ENCODE peak calls at places on chromosomes 12 and 14, in seven cellular contexts. One of them, this sample, is unnamed.

GRCh38 chr12:11893998-11894397 is 176.7 kb upstream of the BCL2L14 start:
- DNase-seq in A549: no peak
- DNase-seq in uterus: no peak
- DNase-seq in neural crest cell: no peak
- DNase-seq in fibroblast of mammary gland: no peak
- DNase-seq in cardiac fibroblast: no peak
- DNase-seq in tibial nerve: no peak
- DNase-seq in this sample: no peak

GRCh38 chr14:96581902-96582640 is 79.9 kb downstream of the PAPOLA start:
- DNase-seq in A549: no peak
- DNase-seq in uterus: no peak
- DNase-seq in neural crest cell: no peak
- DNase-seq in fibroblast of mammary gland: no peak
- DNase-seq in cardiac fibroblast: no peak
- DNase-seq in tibial nerve: no peak
- DNase-seq in this sample: no peak

GRCh38 chr14:101009531-101009930 is 106.0 kb upstream of the RTL1 start:
- DNase-seq in A549: no peak
- DNase-seq in uterus: peak
- DNase-seq in neural crest cell: no peak
- DNase-seq in fibroblast of mammary gland: no peak
- DNase-seq in cardiac fibroblast: no peak
- DNase-seq in tibial nerve: no peak
- DNase-seq in this sample: no peak

GRCh38 chr14:48983355-48983888 is 602.8 kb downstream of the RPS29 start:
- DNase-seq in A549: no peak
- DNase-seq in uterus: no peak
- DNase-seq in neural crest cell: no peak
- DNase-seq in fibroblast of mammary gland: no peak
- DNase-seq in cardiac fibroblast: no peak
- DNase-seq in tibial nerve: no peak
- DNase-seq in this sample: no peak

GRCh38 chr14:101495827-101496778 is 65.2 kb upstream of the DIO3 start:
- DNase-seq in A549: no peak
- DNase-seq in uterus: peak
- DNase-seq in neural crest cell: no peak
- DNase-seq in fibroblast of mammary gland: no peak
- DNase-seq in cardiac fibroblast: no peak
- DNase-seq in tibial nerve: no peak
- DNase-seq in this sample: no peak

GRCh38 chr12:66447643-66448042 is 145.3 kb downstream of the HELB start:
- DNase-seq in A549: no peak
- DNase-seq in uterus: no peak
- DNase-seq in neural crest cell: no peak
- DNase-seq in fibroblast of mammary gland: no peak
- DNase-seq in cardiac fibroblast: no peak
- DNase-seq in tibial nerve: no peak
- DNase-seq in this sample: no peak

GRCh38 chr12:75641031-75641780 is 129.8 kb upstream of the KRR1 start:
- DNase-seq in A549: peak
- DNase-seq in uterus: no peak
- DNase-seq in neural crest cell: no peak
- DNase-seq in fibroblast of mammary gland: peak
- DNase-seq in cardiac fibroblast: peak
- DNase-seq in tibial nerve: no peak
- DNase-seq in this sample: peak

GRCh38 chr12:43872396-43872795 is 36.5 kb downstream of the TMEM117 start:
- DNase-seq in A549: no peak
- DNase-seq in uterus: no peak
- DNase-seq in neural crest cell: no peak
- DNase-seq in fibroblast of mammary gland: no peak
- DNase-seq in cardiac fibroblast: no peak
- DNase-seq in tibial nerve: no peak
- DNase-seq in this sample: no peak

GRCh38 chr14:56202256-56202655 is 84.0 kb downstream of the PELI2 start:
- DNase-seq in A549: no peak
- DNase-seq in uterus: no peak
- DNase-seq in neural crest cell: no peak
- DNase-seq in fibroblast of mammary gland: no peak
- DNase-seq in cardiac fibroblast: no peak
- DNase-seq in tibial nerve: no peak
- DNase-seq in this sample: no peak

GRCh38 chr12:114692558-114693531 is 8.9 kb upstream of the TBX3 start:
- DNase-seq in A549: no peak
- DNase-seq in uterus: peak
- DNase-seq in neural crest cell: no peak
- DNase-seq in fibroblast of mammary gland: no peak
- DNase-seq in cardiac fibroblast: peak
- DNase-seq in tibial nerve: no peak
- DNase-seq in this sample: peak

GRCh38 chr12:62739266-62739831 is 195.6 kb downstream of the PPM1H start:
- DNase-seq in A549: no peak
- DNase-seq in uterus: no peak
- DNase-seq in neural crest cell: no peak
- DNase-seq in fibroblast of mammary gland: no peak
- DNase-seq in cardiac fibroblast: no peak
- DNase-seq in tibial nerve: no peak
- DNase-seq in this sample: no peak

GRCh38 chr12:24776856-24777255 is 172.0 kb downstream of the BCAT1 start:
- DNase-seq in A549: no peak
- DNase-seq in uterus: no peak
- DNase-seq in neural crest cell: no peak
- DNase-seq in fibroblast of mammary gland: no peak
- DNase-seq in cardiac fibroblast: peak
- DNase-seq in tibial nerve: no peak
- DNase-seq in this sample: no peak

DNA sequence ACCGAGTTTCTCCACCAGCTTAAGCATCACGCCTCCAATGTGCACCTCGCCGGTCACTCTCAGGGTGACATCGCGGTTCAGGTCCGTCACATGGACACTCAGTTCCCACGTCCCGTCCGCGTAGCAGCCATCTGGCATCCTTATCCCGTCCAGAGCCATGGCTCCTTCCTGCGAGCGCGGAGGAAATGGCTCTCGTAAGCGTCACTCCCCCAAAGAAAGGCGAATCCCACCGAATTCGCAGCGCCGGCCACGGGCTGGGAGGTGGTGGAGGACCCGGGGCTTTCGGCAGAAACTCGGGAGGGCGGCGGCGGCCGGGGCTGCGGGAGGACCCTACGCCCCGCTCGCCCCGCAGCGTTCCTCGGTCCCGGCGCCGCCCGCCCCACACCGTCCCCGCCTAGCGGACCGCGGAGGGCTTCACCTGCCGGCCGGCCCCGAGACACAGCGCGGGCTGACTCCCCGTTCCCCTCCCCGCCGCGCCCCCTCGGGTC is 396 bp downstream of the FERMT2 start:
- DNase-seq in A549: peak
- DNase-seq in uterus: peak
- DNase-seq in neural crest cell: peak
- DNase-seq in fibroblast of mammary gland: peak
- DNase-seq in cardiac fibroblast: peak
- DNase-seq in tibial nerve: peak
- DNase-seq in this sample: peak
- TF ChIP-seq CTCF in A549: no peak
- TF ChIP-seq CTCF in uterus: no peak
- TF ChIP-seq CTCF in neural crest cell: peak
- TF ChIP-seq CTCF in fibroblast of mammary gland: no peak
- TF ChIP-seq CTCF in cardiac fibroblast: no peak
- TF ChIP-seq CTCF in tibial nerve: peak
- TF ChIP-seq CTCF in this sample: no peak

GRCh38 chr14:106377432-106377831 is 851.0 kb downstream of the TMEM121 start:
- DNase-seq in A549: no peak
- DNase-seq in uterus: no peak
- DNase-seq in neural crest cell: no peak
- DNase-seq in fibroblast of mammary gland: no peak
- DNase-seq in cardiac fibroblast: no peak
- DNase-seq in tibial nerve: no peak
- DNase-seq in this sample: no peak

GRCh38 chr14:106378191-106378590 is 851.8 kb downstream of the TMEM121 start:
- DNase-seq in A549: no peak
- DNase-seq in uterus: no peak
- DNase-seq in neural crest cell: no peak
- DNase-seq in fibroblast of mammary gland: no peak
- DNase-seq in cardiac fibroblast: no peak
- DNase-seq in tibial nerve: no peak
- DNase-seq in this sample: no peak

DNA sequence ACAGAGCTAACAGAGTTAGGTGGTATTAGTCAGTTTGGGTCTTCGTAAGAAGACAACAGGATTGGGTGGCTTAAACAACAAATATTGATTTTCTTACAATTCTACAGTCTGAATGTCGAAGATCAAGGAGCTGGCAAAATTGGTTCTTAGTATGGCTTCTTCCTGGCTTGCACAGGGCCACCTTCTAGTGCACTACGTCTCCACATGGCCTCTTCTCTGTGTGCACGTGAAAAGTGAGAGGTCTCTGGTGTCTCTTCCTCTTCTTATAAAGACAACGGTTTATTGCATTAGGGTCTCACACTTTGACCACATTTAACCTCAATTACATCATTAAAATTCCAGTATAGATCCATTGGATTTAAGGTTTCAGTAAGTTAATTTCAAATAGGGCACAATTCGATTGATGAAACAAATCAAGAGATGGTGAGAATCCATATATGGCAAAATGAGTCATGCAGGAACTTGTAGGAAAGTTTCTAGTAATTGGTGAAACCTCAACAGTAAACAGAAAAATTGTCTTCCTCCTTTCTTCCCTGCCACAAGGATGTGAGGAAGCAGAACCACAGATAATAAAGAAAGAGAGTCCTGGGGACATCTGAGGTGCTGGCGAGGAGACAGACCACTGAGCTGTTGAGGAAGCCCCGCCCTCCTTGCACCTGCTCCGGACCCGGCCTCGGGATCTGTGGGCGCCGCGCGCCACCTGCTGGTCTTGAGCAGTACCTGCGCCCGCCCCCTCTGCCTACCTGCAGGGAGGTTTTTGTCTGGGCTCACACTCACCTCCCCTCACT is 846.7 kb downstream of the TMEM121 start:
- DNase-seq in A549: peak
- DNase-seq in uterus: no peak
- DNase-seq in neural crest cell: no peak
- DNase-seq in fibroblast of mammary gland: no peak
- DNase-seq in cardiac fibroblast: peak
- DNase-seq in tibial nerve: peak
- DNase-seq in this sample: peak
- TF ChIP-seq CTCF in A549: peak
- TF ChIP-seq CTCF in uterus: no peak
- TF ChIP-seq CTCF in neural crest cell: peak
- TF ChIP-seq CTCF in fibroblast of mammary gland: peak
- TF ChIP-seq CTCF in cardiac fibroblast: peak
- TF ChIP-seq CTCF in tibial nerve: no peak
- TF ChIP-seq CTCF in this sample: peak

DNA sequence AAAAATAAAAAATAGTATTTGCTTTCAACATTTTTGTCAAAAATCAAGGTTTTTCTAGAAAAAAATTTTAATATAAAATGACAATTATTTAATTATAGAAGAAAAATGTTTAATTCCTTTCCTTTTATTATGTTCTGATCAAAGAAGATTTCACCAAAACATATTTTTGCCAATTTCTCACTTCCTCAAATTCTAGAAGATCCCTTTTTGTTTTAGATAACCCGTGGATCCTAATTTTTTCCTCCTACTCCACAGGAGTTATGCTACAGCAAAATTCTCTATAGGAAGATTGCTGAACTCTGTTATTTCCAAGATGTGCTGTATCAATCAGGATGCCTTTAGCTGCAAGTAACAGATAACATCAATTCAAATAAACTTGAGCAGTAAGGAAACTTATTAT is 3.7 kb upstream of the SNX6 start:
- DNase-seq in A549: no peak
- DNase-seq in uterus: no peak
- DNase-seq in neural crest cell: no peak
- DNase-seq in fibroblast of mammary gland: no peak
- DNase-seq in cardiac fibroblast: no peak
- DNase-seq in tibial nerve: no peak
- DNase-seq in this sample: no peak
- TF ChIP-seq CTCF in A549: no peak
- TF ChIP-seq CTCF in uterus: no peak
- TF ChIP-seq CTCF in neural crest cell: no peak
- TF ChIP-seq CTCF in fibroblast of mammary gland: no peak
- TF ChIP-seq CTCF in cardiac fibroblast: no peak
- TF ChIP-seq CTCF in tibial nerve: no peak
- TF ChIP-seq CTCF in this sample: no peak

DNA sequence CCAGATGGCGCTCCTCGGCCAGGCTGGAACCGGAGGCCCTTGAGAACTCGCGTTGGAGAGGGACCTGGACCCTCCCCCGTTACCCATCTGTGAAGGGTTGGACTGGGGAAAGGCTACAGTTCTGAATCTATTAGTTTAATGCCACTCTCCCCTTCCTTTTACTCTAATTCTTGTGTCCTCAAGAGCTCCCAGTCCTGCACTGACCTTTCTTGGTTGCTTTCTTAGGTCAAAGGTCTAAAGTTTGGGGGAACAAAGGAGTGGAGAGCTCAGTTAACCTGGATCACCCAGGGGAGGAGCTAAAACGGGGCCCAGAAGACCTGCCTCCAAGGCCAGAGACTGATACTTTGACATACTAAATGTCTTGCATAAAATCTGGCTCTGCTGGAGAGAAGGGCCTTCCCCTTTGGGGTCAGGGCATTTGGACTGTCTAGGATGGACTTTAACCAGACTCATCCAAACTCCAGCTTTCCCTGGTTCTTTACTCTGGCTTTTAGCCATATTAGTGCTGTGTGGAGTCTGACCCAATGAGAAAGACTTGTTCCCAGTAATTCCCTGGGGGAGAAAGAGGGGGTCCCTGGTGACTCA is 923 bp upstream of the MLF2 start:
- DNase-seq in A549: no peak
- DNase-seq in uterus: no peak
- DNase-seq in neural crest cell: no peak
- DNase-seq in fibroblast of mammary gland: peak
- DNase-seq in cardiac fibroblast: no peak
- DNase-seq in tibial nerve: no peak
- DNase-seq in this sample: no peak
- TF ChIP-seq CTCF in A549: peak
- TF ChIP-seq CTCF in uterus: peak
- TF ChIP-seq CTCF in neural crest cell: no peak
- TF ChIP-seq CTCF in fibroblast of mammary gland: peak
- TF ChIP-seq CTCF in cardiac fibroblast: peak
- TF ChIP-seq CTCF in tibial nerve: peak
- TF ChIP-seq CTCF in this sample: peak

DNA sequence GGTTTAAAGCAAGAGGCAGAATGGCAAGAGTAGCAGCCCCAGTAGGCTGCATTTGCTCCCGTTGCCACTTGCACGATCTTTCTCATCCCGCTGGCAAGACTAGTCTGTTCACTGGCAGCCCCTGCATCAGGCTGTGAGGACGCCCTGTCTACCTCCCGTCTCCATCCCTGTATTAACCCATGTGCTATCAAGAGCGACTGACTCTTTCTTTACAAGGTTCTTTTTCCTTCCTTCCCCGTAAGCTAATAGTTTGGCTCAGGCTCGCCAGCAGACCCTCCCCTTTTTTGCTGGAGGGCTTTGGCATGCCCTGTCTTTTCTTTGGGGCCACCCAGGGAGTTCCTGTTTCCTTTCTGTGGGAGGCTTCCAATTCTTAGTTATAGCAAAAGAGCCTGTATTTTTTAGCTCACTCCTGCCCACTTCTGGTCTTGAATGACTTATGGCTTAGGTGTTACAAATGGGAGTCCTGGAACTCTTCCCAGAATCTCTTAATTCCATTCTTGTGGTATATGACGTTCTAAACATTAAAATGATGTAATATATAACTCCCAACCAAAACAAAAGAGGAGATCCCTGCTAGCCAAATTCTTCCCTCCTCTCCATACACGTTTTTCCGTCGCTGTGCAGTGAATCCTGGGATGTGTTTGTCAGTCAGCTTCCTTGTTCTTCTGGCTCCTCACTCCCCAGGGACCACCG is 149.0 kb downstream of the PRKCH start:
- DNase-seq in A549: no peak
- DNase-seq in uterus: no peak
- DNase-seq in neural crest cell: no peak
- DNase-seq in fibroblast of mammary gland: peak
- DNase-seq in cardiac fibroblast: peak
- DNase-seq in tibial nerve: no peak
- DNase-seq in this sample: peak
- TF ChIP-seq CTCF in A549: peak
- TF ChIP-seq CTCF in uterus: no peak
- TF ChIP-seq CTCF in neural crest cell: no peak
- TF ChIP-seq CTCF in fibroblast of mammary gland: peak
- TF ChIP-seq CTCF in cardiac fibroblast: peak
- TF ChIP-seq CTCF in tibial nerve: no peak
- TF ChIP-seq CTCF in this sample: no peak

This sample was measured in RWPE1.